ENCODE peak calls at places on chromosomes 7 and 10, in ten cellular contexts. B is neural crest cell, C is NCI-H1092, K is upper lobe of right lung, U is hypothalamus, A is glomerular endothelial cell, E is tibial nerve, I is caudate nucleus, W is Karpas-422, H is HTR-8/SVneo. G is an unnamed sample.

GRCh38 chr7:79515358-79515757 is 61.9 kb upstream of the MAGI2 start:
- DNase-seq in K (no peak), U (no peak), I (no peak), E (no peak), C (no peak), H (no peak), W (no peak), B (no peak), A (no peak), G (no peak)

GRCh38 chr7:103851357-103851756 is 138.1 kb downstream of the RELN start:
- DNase-seq in U (no peak), B (no peak), E (no peak), C (no peak), K (no peak), W (peak), A (no peak), I (no peak), H (no peak), G (no peak)

GRCh38 chr10:36555036-36555435 is 570.4 kb upstream of the ANKRD30A start:
- DNase-seq in W (no peak), U (no peak), K (no peak), B (no peak), I (no peak), C (no peak), H (no peak), A (no peak), E (no peak), G (no peak)

GRCh38 chr10:22491931-22492615 is 146.8 kb downstream of the SPAG6 start:
- DNase-seq in W (no peak), A (no peak), K (no peak), I (no peak), C (no peak), E (no peak), U (no peak), B (no peak), H (no peak), G (no peak)

GRCh38 chr7:1920266-1920681 is 250.2 kb downstream of the ELFN1 start:
- DNase-seq in U (no peak), E (no peak), B (no peak), A (no peak), C (no peak), I (no peak), W (peak), K (no peak), H (no peak), G (no peak)

GRCh38 chr10:17782921-17783665 is 26.1 kb upstream of the MRC1 start:
- DNase-seq in B (no peak), H (peak), I (no peak), C (no peak), A (peak), K (no peak), E (no peak), U (no peak), W (no peak), G (no peak)

GRCh38 chr10:30415613-30416012 is 18.4 kb upstream of the MAP3K8 start:
- DNase-seq in W (peak), I (no peak), H (no peak), A (no peak), E (no peak), C (no peak), K (no peak), B (no peak), U (no peak), G (no peak)

GRCh38 chr10:1199897-1200721 is 143.9 kb downstream of the WDR37 start:
- DNase-seq in E (no peak), I (peak), B (no peak), K (peak), H (no peak), A (no peak), C (no peak), W (no peak), U (no peak), G (no peak)

GRCh38 chr10:22911889-22912762 is 15.7 kb upstream of the ARMC3 start:
- DNase-seq in I (no peak), K (no peak), E (no peak), U (no peak), A (peak), H (no peak), C (peak), B (no peak), W (no peak), G (peak)

GRCh38 chr10:15651175-15651574 is 68.5 kb downstream of the ITGA8 start:
- DNase-seq in A (no peak), U (no peak), C (no peak), I (no peak), B (no peak), K (no peak), E (no peak), H (no peak), W (no peak), G (no peak)

GRCh38 chr10:119677126-119677525 is 25.9 kb downstream of the BAG3 start:
- DNase-seq in C (no peak), W (no peak), E (no peak), H (no peak), B (no peak), U (no peak), K (no peak), I (no peak), A (no peak), G (no peak)